ENCODE peak calls at places on chromosomes 3 and 15, in seven cellular contexts. S, Z, E, A, J, Q and G are unnamed samples.

GRCh38 chr15:55742498-55742926 is 440 bp downstream of the PRTG start:
- DNase-seq in S (no peak), Z (peak), E (no peak), A (peak), J (peak), Q (no peak), G (peak)

GRCh38 chr3:149783576-149783975 is 8.8 kb downstream of the ANKUB1 start:
- DNase-seq in S (no peak), Z (no peak), E (peak), A (no peak), J (peak), Q (no peak), G (peak)

GRCh38 chr3:38563070-38563901 is 67.1 kb downstream of the EXOG start:
- DNase-seq in S (no peak), Z (no peak), E (no peak), A (no peak), J (no peak), Q (no peak), G (no peak)

GRCh38 chr15:80072285-80072684 is 12.8 kb downstream of the ZFAND6 start:
- DNase-seq in S (no peak), Z (peak), E (peak), A (no peak), J (peak), Q (no peak), G (no peak)

GRCh38 chr3:150146891-150147761 is 176.4 kb upstream of the PFN2 start:
- DNase-seq in S (peak), Z (no peak), E (peak), A (no peak), J (peak), Q (no peak), G (no peak)

GRCh38 chr3:114841515-114841914 is 305.6 kb downstream of the ZBTB20 start:
- DNase-seq in S (no peak), Z (no peak), E (peak), A (no peak), J (no peak), Q (no peak), G (no peak)

GRCh38 chr15:99721104-99721778 is 12.0 kb downstream of the LYSMD4 start:
- DNase-seq in S (peak), Z (no peak), E (no peak), A (no peak), J (no peak), Q (no peak), G (no peak)

GRCh38 chr15:76987896-76988860 is 6.7 kb upstream of the PSTPIP1 start:
- DNase-seq in S (peak), Z (peak), E (peak), A (peak), J (peak), Q (peak), G (no peak)